ENCODE peak calls at places on chromosome 13, in eight cellular contexts. One of them, this sample, is unnamed.

GRCh38 chr13:102948006-102948405 is 102.2 kb downstream of the ERCC5 start:
- DNase-seq in choroid plexus epithelial cell: peak
- DNase-seq in left ventricle myocardium inferior: no peak
- DNase-seq in breast epithelium: no peak
- DNase-seq in lower leg skin: no peak
- DNase-seq in IMR-90: no peak
- DNase-seq in suprapubic skin: no peak
- DNase-seq in psoas muscle: no peak
- DNase-seq in this sample: no peak

GRCh38 chr13:83827338-83827737 is 54.9 kb downstream of the SLITRK1 start:
- DNase-seq in choroid plexus epithelial cell: no peak
- DNase-seq in left ventricle myocardium inferior: no peak
- DNase-seq in breast epithelium: no peak
- DNase-seq in lower leg skin: no peak
- DNase-seq in IMR-90: no peak
- DNase-seq in suprapubic skin: no peak
- DNase-seq in psoas muscle: no peak
- DNase-seq in this sample: no peak

GRCh38 chr13:46170268-46170667 is 11.7 kb downstream of the LCP1 start:
- DNase-seq in choroid plexus epithelial cell: no peak
- DNase-seq in left ventricle myocardium inferior: no peak
- DNase-seq in breast epithelium: no peak
- DNase-seq in lower leg skin: no peak
- DNase-seq in IMR-90: no peak
- DNase-seq in suprapubic skin: no peak
- DNase-seq in psoas muscle: no peak
- DNase-seq in this sample: no peak

GRCh38 chr13:114115191-114115671 is 17.2 kb downstream of the RASA3 start:
- DNase-seq in choroid plexus epithelial cell: peak
- DNase-seq in left ventricle myocardium inferior: no peak
- DNase-seq in breast epithelium: peak
- DNase-seq in lower leg skin: no peak
- DNase-seq in IMR-90: peak
- DNase-seq in suprapubic skin: peak
- DNase-seq in psoas muscle: peak
- DNase-seq in this sample: no peak

GRCh38 chr13:60727140-60727539 is 330.1 kb downstream of the TDRD3 start:
- DNase-seq in choroid plexus epithelial cell: no peak
- DNase-seq in left ventricle myocardium inferior: no peak
- DNase-seq in breast epithelium: no peak
- DNase-seq in lower leg skin: no peak
- DNase-seq in IMR-90: no peak
- DNase-seq in suprapubic skin: no peak
- DNase-seq in psoas muscle: no peak
- DNase-seq in this sample: no peak

GRCh38 chr13:80923907-80924306 is 583.0 kb upstream of the SPRY2 start:
- DNase-seq in choroid plexus epithelial cell: peak
- DNase-seq in left ventricle myocardium inferior: no peak
- DNase-seq in breast epithelium: no peak
- DNase-seq in lower leg skin: no peak
- DNase-seq in IMR-90: no peak
- DNase-seq in suprapubic skin: no peak
- DNase-seq in psoas muscle: no peak
- DNase-seq in this sample: no peak

GRCh38 chr13:75518439-75519088 is 19.1 kb downstream of the COMMD6 start:
- DNase-seq in choroid plexus epithelial cell: no peak
- DNase-seq in left ventricle myocardium inferior: no peak
- DNase-seq in breast epithelium: no peak
- DNase-seq in lower leg skin: no peak
- DNase-seq in IMR-90: no peak
- DNase-seq in suprapubic skin: no peak
- DNase-seq in psoas muscle: no peak
- DNase-seq in this sample: no peak

GRCh38 chr13:95197548-95197947 is 103.7 kb downstream of the ABCC4 start:
- DNase-seq in choroid plexus epithelial cell: no peak
- DNase-seq in left ventricle myocardium inferior: no peak
- DNase-seq in breast epithelium: no peak
- DNase-seq in lower leg skin: no peak
- DNase-seq in IMR-90: no peak
- DNase-seq in suprapubic skin: no peak
- DNase-seq in psoas muscle: no peak
- DNase-seq in this sample: no peak

GRCh38 chr13:98171806-98172569 is 5.1 kb downstream of the RNF113B start:
- DNase-seq in choroid plexus epithelial cell: peak
- DNase-seq in left ventricle myocardium inferior: peak
- DNase-seq in breast epithelium: no peak
- DNase-seq in lower leg skin: peak
- DNase-seq in IMR-90: peak
- DNase-seq in suprapubic skin: peak
- DNase-seq in psoas muscle: peak
- DNase-seq in this sample: no peak

GRCh38 chr13:96982672-96983071 is 11.6 kb downstream of the OXGR1 start:
- DNase-seq in choroid plexus epithelial cell: peak
- DNase-seq in left ventricle myocardium inferior: no peak
- DNase-seq in breast epithelium: no peak
- DNase-seq in lower leg skin: no peak
- DNase-seq in IMR-90: no peak
- DNase-seq in suprapubic skin: no peak
- DNase-seq in psoas muscle: no peak
- DNase-seq in this sample: no peak

GRCh38 chr13:44465318-44465717 is 91.7 kb downstream of the SERP2 start:
- DNase-seq in choroid plexus epithelial cell: no peak
- DNase-seq in left ventricle myocardium inferior: no peak
- DNase-seq in breast epithelium: no peak
- DNase-seq in lower leg skin: no peak
- DNase-seq in IMR-90: peak
- DNase-seq in suprapubic skin: no peak
- DNase-seq in psoas muscle: no peak
- DNase-seq in this sample: no peak
- TF ChIP-seq CTCF in choroid plexus epithelial cell: no peak
- TF ChIP-seq CTCF in left ventricle myocardium inferior: no peak
- TF ChIP-seq CTCF in breast epithelium: no peak
- TF ChIP-seq CTCF in lower leg skin: no peak
- TF ChIP-seq CTCF in IMR-90: no peak
- TF ChIP-seq CTCF in suprapubic skin: no peak
- TF ChIP-seq CTCF in psoas muscle: no peak
- TF ChIP-seq CTCF in this sample: no peak

GRCh38 chr13:99656092-99656745 is 154.9 kb downstream of the TM9SF2 start:
- DNase-seq in choroid plexus epithelial cell: peak
- DNase-seq in left ventricle myocardium inferior: peak
- DNase-seq in breast epithelium: peak
- DNase-seq in lower leg skin: peak
- DNase-seq in IMR-90: peak
- DNase-seq in suprapubic skin: peak
- DNase-seq in psoas muscle: peak
- DNase-seq in this sample: peak

GRCh38 chr13:99654076-99654475 is 152.8 kb downstream of the TM9SF2 start:
- DNase-seq in choroid plexus epithelial cell: no peak
- DNase-seq in left ventricle myocardium inferior: no peak
- DNase-seq in breast epithelium: no peak
- DNase-seq in lower leg skin: no peak
- DNase-seq in IMR-90: no peak
- DNase-seq in suprapubic skin: no peak
- DNase-seq in psoas muscle: no peak
- DNase-seq in this sample: no peak

GRCh38 chr13:99653526-99653925 is 152.3 kb downstream of the TM9SF2 start:
- DNase-seq in choroid plexus epithelial cell: no peak
- DNase-seq in left ventricle myocardium inferior: no peak
- DNase-seq in breast epithelium: no peak
- DNase-seq in lower leg skin: no peak
- DNase-seq in IMR-90: no peak
- DNase-seq in suprapubic skin: no peak
- DNase-seq in psoas muscle: no peak
- DNase-seq in this sample: no peak

GRCh38 chr13:99656843-99657506 is 155.7 kb downstream of the TM9SF2 start:
- DNase-seq in choroid plexus epithelial cell: peak
- DNase-seq in left ventricle myocardium inferior: no peak
- DNase-seq in breast epithelium: no peak
- DNase-seq in lower leg skin: no peak
- DNase-seq in IMR-90: no peak
- DNase-seq in suprapubic skin: no peak
- DNase-seq in psoas muscle: no peak
- DNase-seq in this sample: no peak

GRCh38 chr13:99655351-99656091 is 154.2 kb downstream of the TM9SF2 start:
- DNase-seq in choroid plexus epithelial cell: peak
- DNase-seq in left ventricle myocardium inferior: no peak
- DNase-seq in breast epithelium: no peak
- DNase-seq in lower leg skin: no peak
- DNase-seq in IMR-90: peak
- DNase-seq in suprapubic skin: no peak
- DNase-seq in psoas muscle: no peak
- DNase-seq in this sample: peak
- H3K4me3 ChIP-seq in choroid plexus epithelial cell: no peak
- H3K4me3 ChIP-seq in left ventricle myocardium inferior: no peak
- H3K4me3 ChIP-seq in breast epithelium: no peak
- H3K4me3 ChIP-seq in lower leg skin: no peak
- H3K4me3 ChIP-seq in IMR-90: no peak
- H3K4me3 ChIP-seq in suprapubic skin: no peak
- H3K4me3 ChIP-seq in psoas muscle: no peak
- H3K4me3 ChIP-seq in this sample: no peak

GRCh38 chr13:20128459-20128927 is 32.4 kb downstream of the GJA3 start:
- DNase-seq in choroid plexus epithelial cell: no peak
- DNase-seq in left ventricle myocardium inferior: no peak
- DNase-seq in breast epithelium: no peak
- DNase-seq in lower leg skin: no peak
- DNase-seq in IMR-90: no peak
- DNase-seq in suprapubic skin: no peak
- DNase-seq in psoas muscle: no peak
- DNase-seq in this sample: no peak
- TF ChIP-seq CTCF in choroid plexus epithelial cell: peak
- TF ChIP-seq CTCF in left ventricle myocardium inferior: peak
- TF ChIP-seq CTCF in breast epithelium: no peak
- TF ChIP-seq CTCF in lower leg skin: no peak
- TF ChIP-seq CTCF in IMR-90: no peak
- TF ChIP-seq CTCF in suprapubic skin: peak
- TF ChIP-seq CTCF in psoas muscle: peak
- TF ChIP-seq CTCF in this sample: no peak

GRCh38 chr13:26623125-26623524 is 65.6 kb downstream of the WASF3 start:
- DNase-seq in choroid plexus epithelial cell: peak
- DNase-seq in left ventricle myocardium inferior: no peak
- DNase-seq in breast epithelium: no peak
- DNase-seq in lower leg skin: no peak
- DNase-seq in IMR-90: no peak
- DNase-seq in suprapubic skin: no peak
- DNase-seq in psoas muscle: no peak
- DNase-seq in this sample: no peak

GRCh38 chr13:26624572-26624971 is 67.1 kb downstream of the WASF3 start:
- DNase-seq in choroid plexus epithelial cell: no peak
- DNase-seq in left ventricle myocardium inferior: no peak
- DNase-seq in breast epithelium: no peak
- DNase-seq in lower leg skin: no peak
- DNase-seq in IMR-90: no peak
- DNase-seq in suprapubic skin: no peak
- DNase-seq in psoas muscle: no peak
- DNase-seq in this sample: no peak

GRCh38 chr13:26629260-26629659 is 71.8 kb downstream of the WASF3 start:
- DNase-seq in choroid plexus epithelial cell: peak
- DNase-seq in left ventricle myocardium inferior: no peak
- DNase-seq in breast epithelium: no peak
- DNase-seq in lower leg skin: no peak
- DNase-seq in IMR-90: no peak
- DNase-seq in suprapubic skin: no peak
- DNase-seq in psoas muscle: no peak
- DNase-seq in this sample: no peak

GRCh38 chr13:26628706-26629105 is 71.2 kb downstream of the WASF3 start:
- DNase-seq in choroid plexus epithelial cell: peak
- DNase-seq in left ventricle myocardium inferior: no peak
- DNase-seq in breast epithelium: no peak
- DNase-seq in lower leg skin: no peak
- DNase-seq in IMR-90: peak
- DNase-seq in suprapubic skin: no peak
- DNase-seq in psoas muscle: no peak
- DNase-seq in this sample: peak
- H3K4me3 ChIP-seq in choroid plexus epithelial cell: no peak
- H3K4me3 ChIP-seq in left ventricle myocardium inferior: no peak
- H3K4me3 ChIP-seq in breast epithelium: no peak
- H3K4me3 ChIP-seq in lower leg skin: no peak
- H3K4me3 ChIP-seq in IMR-90: no peak
- H3K4me3 ChIP-seq in suprapubic skin: no peak
- H3K4me3 ChIP-seq in psoas muscle: no peak
- H3K4me3 ChIP-seq in this sample: no peak

GRCh38 chr13:31334547-31334946 is 134.8 kb downstream of the B3GLCT start:
- DNase-seq in choroid plexus epithelial cell: no peak
- DNase-seq in left ventricle myocardium inferior: no peak
- DNase-seq in breast epithelium: no peak
- DNase-seq in lower leg skin: no peak
- DNase-seq in IMR-90: no peak
- DNase-seq in suprapubic skin: no peak
- DNase-seq in psoas muscle: no peak
- DNase-seq in this sample: no peak

GRCh38 chr13:31327157-31327556 is 127.4 kb downstream of the B3GLCT start:
- DNase-seq in choroid plexus epithelial cell: no peak
- DNase-seq in left ventricle myocardium inferior: no peak
- DNase-seq in breast epithelium: no peak
- DNase-seq in lower leg skin: no peak
- DNase-seq in IMR-90: no peak
- DNase-seq in suprapubic skin: no peak
- DNase-seq in psoas muscle: no peak
- DNase-seq in this sample: no peak

GRCh38 chr13:31331051-31331450 is 131.3 kb downstream of the B3GLCT start:
- DNase-seq in choroid plexus epithelial cell: no peak
- DNase-seq in left ventricle myocardium inferior: no peak
- DNase-seq in breast epithelium: no peak
- DNase-seq in lower leg skin: no peak
- DNase-seq in IMR-90: no peak
- DNase-seq in suprapubic skin: no peak
- DNase-seq in psoas muscle: no peak
- DNase-seq in this sample: no peak

GRCh38 chr13:31322702-31323101 is 122.9 kb downstream of the B3GLCT start:
- DNase-seq in choroid plexus epithelial cell: no peak
- DNase-seq in left ventricle myocardium inferior: no peak
- DNase-seq in breast epithelium: no peak
- DNase-seq in lower leg skin: no peak
- DNase-seq in IMR-90: no peak
- DNase-seq in suprapubic skin: no peak
- DNase-seq in psoas muscle: no peak
- DNase-seq in this sample: no peak

DNA sequence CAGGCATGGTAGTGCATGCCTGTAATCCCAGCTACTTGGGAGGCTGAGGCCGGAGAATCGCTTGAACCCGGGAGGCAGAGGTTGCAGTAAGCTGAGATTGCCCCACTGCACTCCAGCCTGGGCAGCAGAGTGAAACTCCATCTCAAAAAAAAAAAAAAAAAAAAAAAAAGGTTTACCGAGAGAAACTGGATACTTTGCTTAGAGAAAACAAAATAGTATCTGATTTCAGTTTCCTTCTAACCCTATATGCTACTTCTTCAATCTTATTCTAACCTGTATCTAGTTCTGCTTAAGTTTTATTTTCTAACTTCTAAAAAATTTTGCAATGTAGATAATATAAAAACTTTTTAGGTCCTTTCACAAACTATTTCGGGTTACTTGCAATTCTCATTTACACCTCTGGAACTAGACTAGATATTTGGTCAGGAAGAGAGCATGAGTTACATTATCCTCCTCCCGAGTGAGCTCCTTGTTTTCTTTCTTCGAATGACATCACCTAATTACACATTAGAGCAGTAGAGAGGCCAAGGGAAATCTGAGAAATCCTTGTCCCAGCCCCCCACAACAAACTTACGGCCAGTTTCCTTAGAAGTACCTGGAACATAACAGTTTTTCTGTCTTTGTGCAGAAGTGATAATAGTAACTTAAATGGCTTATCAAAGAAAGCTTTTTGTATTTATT is 128.9 kb downstream of the B3GLCT start:
- DNase-seq in choroid plexus epithelial cell: peak
- DNase-seq in left ventricle myocardium inferior: no peak
- DNase-seq in breast epithelium: no peak
- DNase-seq in lower leg skin: no peak
- DNase-seq in IMR-90: peak
- DNase-seq in suprapubic skin: no peak
- DNase-seq in psoas muscle: no peak
- DNase-seq in this sample: no peak
- TF ChIP-seq CTCF in choroid plexus epithelial cell: no peak
- TF ChIP-seq CTCF in left ventricle myocardium inferior: no peak
- TF ChIP-seq CTCF in breast epithelium: no peak
- TF ChIP-seq CTCF in lower leg skin: no peak
- TF ChIP-seq CTCF in IMR-90: no peak
- TF ChIP-seq CTCF in suprapubic skin: no peak
- TF ChIP-seq CTCF in psoas muscle: no peak
- TF ChIP-seq CTCF in this sample: no peak